ENCODE peak calls at places on chromosomes 13 and 19, in six cellular contexts. A is right lobe of liver, B is T-helper 9 cell, O is neural progenitor cell, E is germinal center, K is EL. M is an unnamed sample.

GRCh38 chr13:88932950-88933349 is 1261.8 kb downstream of the SLITRK5 start:
- DNase-seq in E (no peak), B (no peak), O (no peak), A (no peak), K (no peak), M (no peak)

GRCh38 chr19:11160119-11160768 is 4.7 kb upstream of the SPC24 start:
- DNase-seq in E (no peak), B (no peak), K (no peak), O (no peak), A (no peak), M (no peak)

GRCh38 chr19:48368942-48369341 is 4.8 kb downstream of the SYNGR4 start:
- DNase-seq in E (no peak), A (no peak), K (no peak), O (no peak), B (no peak), M (no peak)

GRCh38 chr13:107365466-107366215 is 797.7 kb upstream of the ARGLU1 start:
- DNase-seq in E (no peak), A (no peak), O (no peak), K (no peak), B (no peak), M (no peak)

GRCh38 chr13:44236370-44236769 is 137.3 kb upstream of the SERP2 start:
- DNase-seq in B (no peak), A (no peak), O (no peak), K (no peak), E (no peak), M (no peak)

GRCh38 chr13:52447354-52447753 is 3.1 kb downstream of the VPS36 start:
- DNase-seq in B (no peak), K (no peak), A (no peak), E (no peak), O (no peak), M (no peak)

GRCh38 chr19:13153627-13154240 is 3.5 kb downstream of the IER2 start:
- DNase-seq in B (no peak), K (peak), O (no peak), E (peak), A (peak), M (no peak)

GRCh38 chr13:41054919-41055619 is 6.2 kb upstream of the WBP4 start:
- DNase-seq in K (peak), B (no peak), O (peak), A (no peak), E (no peak), M (no peak)

GRCh38 chr13:44884076-44884729 is 105.1 kb downstream of the NUFIP1 start:
- DNase-seq in B (no peak), A (no peak), O (no peak), K (peak), E (no peak), M (no peak)

GRCh38 chr19:53597023-53597422 is 34.8 kb upstream of the DPRX start:
- DNase-seq in K (no peak), O (no peak), B (no peak), A (no peak), E (no peak), M (no peak)

GRCh38 chr19:11267316-11268085 is 5.2 kb upstream of the DOCK6 start:
- DNase-seq in B (no peak), O (no peak), A (no peak), E (no peak), K (no peak), M (no peak)

GRCh38 chr19:54380897-54381296 is 16.2 kb upstream of the LAIR1 start:
- DNase-seq in K (no peak), O (no peak), E (no peak), A (no peak), B (no peak), M (no peak)

M was measured in LNCaP clone FGC.